ENCODE peak calls at places on chromosomes 12 and 14, in four cellular contexts. O, R, B and L are unnamed samples.

GRCh38 chr14:94011795-94012194 is 14.3 kb upstream of the OTUB2 start:
- DNase-seq in B (peak), O (peak), R (no peak), L (no peak)

GRCh38 chr14:96363751-96364336 is 518 bp downstream of the GSKIP start:
- DNase-seq in O (peak), R (no peak), B (peak), L (peak)

GRCh38 chr12:12121022-12121421 is 50.3 kb downstream of the BCL2L14 start:
- DNase-seq in B (no peak), R (no peak), O (no peak), L (no peak)

GRCh38 chr14:47442206-47442605 is 233.2 kb downstream of the MDGA2 start:
- DNase-seq in R (no peak), O (no peak), B (no peak), L (no peak)

GRCh38 chr12:93094988-93095737 is 166.1 kb upstream of the EEA1 start:
- DNase-seq in R (no peak), B (no peak), O (peak), L (peak)

GRCh38 chr12:52900166-52900895 is 4.5 kb downstream of the KRT8 start:
- DNase-seq in O (no peak), B (no peak), R (no peak), L (no peak)

GRCh38 chr12:124603910-124604775 is 36.7 kb upstream of the NCOR2 start:
- DNase-seq in R (no peak), B (no peak), O (no peak), L (no peak)

GRCh38 chr12:4032906-4033628 is 159.9 kb upstream of the PARP11 start:
- DNase-seq in B (no peak), O (no peak), R (no peak), L (no peak)

GRCh38 chr12:28023156-28023887 is 50.8 kb upstream of the PTHLH start:
- DNase-seq in O (no peak), B (no peak), R (no peak), L (no peak)

GRCh38 chr14:93318927-93319326 is 13.9 kb downstream of the BTBD7 start:
- DNase-seq in O (no peak), B (no peak), R (no peak), L (no peak)

GRCh38 chr14:92263681-92264080 is 59.3 kb upstream of the SLC24A4 start:
- DNase-seq in B (no peak), R (no peak), O (no peak), L (no peak)

GRCh38 chr14:24903337-24903736 is 146.6 kb downstream of the STXBP6 start:
- DNase-seq in B (no peak), R (no peak), O (no peak), L (no peak)

GRCh38 chr14:94582851-94583250 is 1.6 kb downstream of the SERPINA5 start:
- DNase-seq in R (no peak), O (no peak), B (no peak), L (no peak)

GRCh38 chr12:110689601-110690430 is 901 bp upstream of the HVCN1 start:
- DNase-seq in O (peak), B (no peak), R (no peak), L (peak)

GRCh38 chr14:77144412-77145115 is 3.0 kb upstream of the ZDHHC22 start:
- DNase-seq in B (no peak), R (no peak), O (no peak), L (no peak)

GRCh38 chr12:6154730-6155459 is 30.4 kb upstream of the VWF start:
- DNase-seq in O (no peak), R (no peak), B (no peak), L (no peak)

GRCh38 chr12:21656931-21657335 is 709 bp downstream of the LDHB start:
- DNase-seq in O (peak), B (peak), R (peak), L (peak)

GRCh38 chr12:1820191-1820599 is at the start of gene LRTM2:
- DNase-seq in O (no peak), R (no peak), B (no peak), L (no peak)

GRCh38 chr14:105498430-105499255 is 7.6 kb downstream of the TEDC1 start:
- DNase-seq in O (no peak), B (no peak), R (no peak), L (no peak)

GRCh38 chr14:73977896-73978295 is 27.8 kb downstream of the COQ6 start:
- DNase-seq in O (no peak), B (no peak), R (no peak), L (no peak)

GRCh38 chr12:109766251-109766778 is 52.7 kb downstream of the FAM222A start:
- DNase-seq in O (no peak), R (no peak), B (no peak), L (no peak)

GRCh38 chr12:12979151-12979550 is 20.9 kb downstream of the HEBP1 start:
- DNase-seq in O (no peak), R (no peak), B (no peak), L (no peak)

GRCh38 chr14:69901113-69901951 is 22.1 kb downstream of the SMOC1 start:
- DNase-seq in O (no peak), R (no peak), B (no peak), L (no peak)

GRCh38 chr12:85834378-85834777 is 1.8 kb downstream of the RASSF9 start:
- DNase-seq in O (no peak), R (no peak), B (no peak), L (no peak)

GRCh38 chr14:60506462-60506984 is 2.4 kb upstream of the SIX6 start:
- DNase-seq in B (no peak), O (no peak), R (no peak), L (no peak)

GRCh38 chr14:46198676-46199075 is 452.9 kb downstream of the RPL10L start:
- DNase-seq in O (no peak), R (no peak), B (no peak), L (no peak)

GRCh38 chr12:4881665-4882064 is 28.0 kb upstream of the KCNA1 start:
- DNase-seq in O (no peak), B (no peak), R (no peak), L (no peak)

GRCh38 chr12:121513464-121514183 is 67.2 kb downstream of the KDM2B start:
- DNase-seq in O (peak), B (no peak), R (no peak), L (no peak)

GRCh38 chr14:26394114-26394855 is 203.5 kb downstream of the NOVA1 start:
- DNase-seq in O (no peak), R (no peak), B (peak), L (no peak)

GRCh38 chr14:24829862-24830261 is 195.9 kb upstream of the GZMB start:
- DNase-seq in R (no peak), O (no peak), B (no peak), L (no peak)

GRCh38 chr12:32896438-32897275 is at the start of gene PKP2:
- DNase-seq in O (no peak), B (peak), R (no peak), L (no peak)